ENCODE peak calls at places on chromosome 13, in four cellular contexts. One of them, this sample, is unnamed.

GRCh38 chr13:46184277-46184699 is 2.3 kb upstream of the LCP1 start:
- DNase-seq in mesenteric fat pad: no peak
- DNase-seq in NCI-H1048: no peak
- DNase-seq in stimulated activated CD8-positive, alpha-beta memory T cell treated with anti-CD3 and anti-CD28 coated beads, Interleukin-7, amount 100 ng/mL, for 48 hours: no peak
- DNase-seq in this sample: no peak

GRCh38 chr13:30191491-30192100 is 115.8 kb downstream of the KATNAL1 start:
- DNase-seq in NCI-H1048: no peak
- DNase-seq in mesenteric fat pad: no peak
- DNase-seq in stimulated activated CD8-positive, alpha-beta memory T cell treated with anti-CD3 and anti-CD28 coated beads, Interleukin-7, amount 100 ng/mL, for 48 hours: no peak
- DNase-seq in this sample: no peak

GRCh38 chr13:20053016-20053415 is 94.5 kb downstream of the ZMYM2 start:
- DNase-seq in mesenteric fat pad: no peak
- DNase-seq in NCI-H1048: no peak
- DNase-seq in stimulated activated CD8-positive, alpha-beta memory T cell treated with anti-CD3 and anti-CD28 coated beads, Interleukin-7, amount 100 ng/mL, for 48 hours: no peak
- DNase-seq in this sample: no peak

GRCh38 chr13:74129500-74130144 is 4.6 kb downstream of the KLF12 start:
- DNase-seq in mesenteric fat pad: no peak
- DNase-seq in stimulated activated CD8-positive, alpha-beta memory T cell treated with anti-CD3 and anti-CD28 coated beads, Interleukin-7, amount 100 ng/mL, for 48 hours: no peak
- DNase-seq in NCI-H1048: no peak
- DNase-seq in this sample: no peak

GRCh38 chr13:94464771-94465170 is 14.7 kb downstream of the DCT start:
- DNase-seq in stimulated activated CD8-positive, alpha-beta memory T cell treated with anti-CD3 and anti-CD28 coated beads, Interleukin-7, amount 100 ng/mL, for 48 hours: peak; percentile 5
- DNase-seq in mesenteric fat pad: no peak
- DNase-seq in NCI-H1048: no peak
- DNase-seq in this sample: no peak

GRCh38 chr13:51733656-51734334 is 70.2 kb downstream of the DHRS12 start:
- DNase-seq in stimulated activated CD8-positive, alpha-beta memory T cell treated with anti-CD3 and anti-CD28 coated beads, Interleukin-7, amount 100 ng/mL, for 48 hours: no peak
- DNase-seq in NCI-H1048: no peak
- DNase-seq in mesenteric fat pad: no peak
- DNase-seq in this sample: no peak

GRCh38 chr13:79389031-79389430 is 17.0 kb downstream of the RBM26 start:
- DNase-seq in NCI-H1048: no peak
- DNase-seq in mesenteric fat pad: no peak
- DNase-seq in stimulated activated CD8-positive, alpha-beta memory T cell treated with anti-CD3 and anti-CD28 coated beads, Interleukin-7, amount 100 ng/mL, for 48 hours: no peak
- DNase-seq in this sample: no peak

GRCh38 chr13:19053561-19053960 is 128.1 kb downstream of the TUBA3C start:
- DNase-seq in mesenteric fat pad: no peak
- DNase-seq in NCI-H1048: no peak
- DNase-seq in stimulated activated CD8-positive, alpha-beta memory T cell treated with anti-CD3 and anti-CD28 coated beads, Interleukin-7, amount 100 ng/mL, for 48 hours: no peak
- DNase-seq in this sample: no peak

GRCh38 chr13:32040689-32041088 is 9.1 kb downstream of the FRY start:
- DNase-seq in stimulated activated CD8-positive, alpha-beta memory T cell treated with anti-CD3 and anti-CD28 coated beads, Interleukin-7, amount 100 ng/mL, for 48 hours: no peak
- DNase-seq in mesenteric fat pad: no peak
- DNase-seq in NCI-H1048: no peak
- DNase-seq in this sample: no peak

GRCh38 chr13:113562085-113562749 is 22.3 kb upstream of the TFDP1 start:
- DNase-seq in stimulated activated CD8-positive, alpha-beta memory T cell treated with anti-CD3 and anti-CD28 coated beads, Interleukin-7, amount 100 ng/mL, for 48 hours: peak; percentile 25
- DNase-seq in NCI-H1048: no peak
- DNase-seq in mesenteric fat pad: peak; percentile 81
- DNase-seq in this sample: peak; percentile 29

This sample was measured in amygdala.